ENCODE peak calls at places on chromosomes 3 and 15, in five cellular contexts. D is upper lobe of left lung, K is K562, I is spleen, S is GM12878. A is an unnamed sample.

GRCh38 chr15:81197255-81197630 is 564 bp downstream of the IL16 start:
- DNase-seq in D (no peak), K (no peak), I (no peak), S (no peak), A (no peak)

GRCh38 chr3:23198801-23199200 is 4.3 kb upstream of the UBE2E2 start:
- DNase-seq in D (no peak), K (no peak), I (no peak), S (no peak), A (no peak)

GRCh38 chr15:79593119-79593869 is 161.2 kb downstream of the MINAR1 start:
- DNase-seq in D (no peak), K (peak), I (no peak), S (no peak), A (no peak)

GRCh38 chr3:51978143-51978502 is 3.3 kb downstream of the ABHD14A start:
- DNase-seq in D (no peak), K (no peak), I (no peak), S (no peak), A (no peak)

GRCh38 chr3:124322966-124323365 is 331.0 kb upstream of the ROPN1 start:
- DNase-seq in D (no peak), K (no peak), I (no peak), S (no peak), A (no peak)

GRCh38 chr3:11705049-11705448 is 61.3 kb upstream of the VGLL4 start:
- DNase-seq in D (peak), K (peak), I (peak), S (no peak), A (no peak)

GRCh38 chr3:36060950-36061349 is 319.4 kb upstream of the STAC start:
- DNase-seq in D (no peak), K (no peak), I (no peak), S (no peak), A (no peak)

GRCh38 chr3:187281191-187281714 is 10.3 kb downstream of the MASP1 start:
- DNase-seq in D (no peak), K (no peak), I (no peak), S (no peak), A (no peak)

GRCh38 chr3:42892807-42893206 is 13.1 kb upstream of the ZNF662 start:
- DNase-seq in D (no peak), K (no peak), I (no peak), S (no peak), A (no peak)

GRCh38 chr15:75673426-75674247 is 25.9 kb downstream of the SNX33 start:
- DNase-seq in D (no peak), K (no peak), I (no peak), S (no peak), A (peak)

GRCh38 chr15:29795610-29796009 is 26.7 kb downstream of the TJP1 start:
- DNase-seq in D (no peak), K (no peak), I (no peak), S (no peak), A (no peak)

GRCh38 chr3:30631237-30631961 is 25.0 kb downstream of the TGFBR2 start:
- DNase-seq in D (no peak), K (no peak), I (no peak), S (no peak), A (no peak)

GRCh38 chr3:82707035-82707434 is 945.6 kb upstream of the GBE1 start:
- DNase-seq in D (no peak), K (no peak), I (no peak), S (no peak), A (peak)

GRCh38 chr3:55431041-55431440 is 56.1 kb downstream of the WNT5A start:
- DNase-seq in D (no peak), K (no peak), I (no peak), S (no peak), A (no peak)

GRCh38 chr15:63559753-63560152 is 37.4 kb upstream of the FBXL22 start:
- DNase-seq in D (no peak), K (no peak), I (no peak), S (no peak), A (no peak)

GRCh38 chr15:93424131-93424530 is 335.1 kb upstream of the RGMA start:
- DNase-seq in D (peak), K (no peak), I (no peak), S (no peak), A (no peak)

GRCh38 chr3:88167704-88168103 is 17.9 kb downstream of the C3orf38 start:
- DNase-seq in D (no peak), K (no peak), I (no peak), S (no peak), A (no peak)

GRCh38 chr3:53162672-53163458 is 1.9 kb downstream of the PRKCD start:
- DNase-seq in D (no peak), K (peak), I (peak), S (no peak), A (no peak)

GRCh38 chr3:130737622-130738021 is 9.0 kb downstream of the PIK3R4 start:
- DNase-seq in D (no peak), K (no peak), I (no peak), S (no peak), A (no peak)

GRCh38 chr15:39969871-39970270 is 36.0 kb downstream of the EIF2AK4 start:
- DNase-seq in D (no peak), K (no peak), I (no peak), S (no peak), A (peak)

GRCh38 chr3:46632792-46633191 is 20.5 kb downstream of the FAM240A start:
- DNase-seq in D (no peak), K (no peak), I (no peak), S (no peak), A (no peak)

GRCh38 chr15:36428102-36428845 is 151.2 kb upstream of the CDIN1 start:
- DNase-seq in D (no peak), K (peak), I (no peak), S (no peak), A (no peak)

GRCh38 chr3:18127181-18127863 is 297.8 kb downstream of the SATB1 start:
- DNase-seq in D (no peak), K (no peak), I (no peak), S (peak), A (no peak)

DNA sequence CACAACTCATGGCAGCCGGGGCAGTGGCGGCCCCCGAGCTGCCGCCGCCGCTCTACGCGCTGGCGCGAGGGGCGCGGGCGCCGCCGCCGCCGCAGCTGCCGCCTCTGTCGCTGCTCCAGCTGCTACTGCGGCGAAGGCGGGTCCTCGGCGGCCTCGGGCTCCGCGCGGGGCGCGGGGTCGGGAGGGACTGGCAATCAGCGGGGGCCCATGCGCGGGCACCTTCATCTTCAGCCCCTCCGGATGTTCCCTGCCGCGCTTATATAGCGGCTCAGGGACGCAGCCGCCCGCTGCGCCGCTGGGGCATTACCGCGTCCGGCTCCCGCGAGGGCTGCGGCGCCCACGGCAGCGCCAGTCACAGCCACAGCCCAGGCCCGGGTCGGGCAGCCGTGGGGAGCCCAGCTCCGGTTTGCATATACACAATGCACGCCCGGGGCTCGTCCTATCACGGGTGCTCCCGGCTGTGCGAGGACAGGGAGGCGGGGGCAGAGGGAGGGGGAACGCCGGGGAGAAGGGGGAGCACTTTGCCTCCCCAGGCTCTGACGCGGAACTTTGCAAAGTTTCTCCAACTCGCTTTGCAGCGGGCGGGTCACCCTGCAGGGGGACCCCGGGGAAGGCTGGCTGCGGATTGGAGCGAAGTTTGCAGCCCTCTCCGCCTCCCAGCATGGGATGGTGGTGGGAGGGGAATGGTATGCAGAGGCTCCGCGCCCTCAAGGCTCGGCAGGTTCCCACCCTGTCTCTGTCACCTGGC is at the start of gene VGLL3:
- DNase-seq in D (peak), K (no peak), I (peak), S (no peak), A (peak)
- TF ChIP-seq POLR2A in D (peak), K (no peak), I (no peak), S (no peak), A (peak)

GRCh38 chr3:95123104-95123503 is 1060.2 kb downstream of the NSUN3 start:
- DNase-seq in D (no peak), K (no peak), I (no peak), S (no peak), A (no peak)
- H3K27ac ChIP-seq in D (no peak), K (no peak), I (no peak), S (no peak), A (no peak)

GRCh38 chr3:71502066-71502465 is 81.5 kb downstream of the FOXP1 start:
- DNase-seq in D (peak), K (no peak), I (no peak), S (no peak), A (no peak)
- TF ChIP-seq POLR2A in D (no peak), K (no peak), I (no peak), S (no peak), A (no peak)

GRCh38 chr3:122692674-122693073 is 12.0 kb downstream of the PARP14 start:
- DNase-seq in D (no peak), K (no peak), I (no peak), S (no peak), A (no peak)
- H3K27ac ChIP-seq in D (no peak), K (no peak), I (peak), S (no peak), A (no peak)

DNA sequence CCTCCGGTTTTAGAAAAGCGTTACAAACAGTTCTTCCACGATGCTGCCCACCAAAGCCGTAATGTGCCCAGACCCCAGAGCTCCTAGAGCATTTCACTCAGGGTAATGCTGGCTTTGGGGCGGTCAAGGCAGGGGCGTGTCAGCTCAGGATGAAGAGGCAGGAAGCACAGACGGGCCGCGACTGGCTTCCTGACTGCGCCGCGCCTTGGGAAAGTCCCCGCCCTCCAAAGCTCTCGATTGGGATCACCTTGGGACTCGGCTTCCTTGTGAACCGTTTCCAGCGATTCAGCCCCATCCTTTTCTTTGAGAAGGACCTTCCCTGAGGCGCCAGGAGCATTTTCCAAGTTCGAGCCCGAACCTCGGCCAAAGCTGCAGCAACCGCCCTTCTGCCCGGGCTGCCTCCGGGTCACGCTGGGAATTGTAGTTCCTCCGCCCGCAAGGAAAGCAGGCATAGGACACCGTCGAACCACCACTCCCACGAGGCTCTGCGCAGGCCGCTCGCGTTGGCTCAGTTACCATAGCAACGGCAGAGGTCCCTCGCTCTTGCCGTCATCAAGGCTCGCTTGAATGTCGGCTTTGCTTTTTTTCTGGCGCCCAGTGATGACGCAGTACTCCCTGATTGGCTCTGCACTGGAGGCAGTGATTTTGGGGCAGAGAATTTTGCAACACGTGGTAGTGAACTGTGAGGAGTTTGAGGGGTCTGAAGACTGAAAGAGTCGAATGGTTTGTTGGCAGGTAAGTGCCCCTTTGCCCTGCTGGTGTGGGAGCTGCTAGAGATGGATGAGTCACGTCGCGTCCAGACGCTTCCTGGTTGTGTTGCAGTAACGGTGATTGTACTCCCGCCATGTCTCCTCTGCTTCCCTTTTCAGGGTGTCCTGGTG is at the start of the genes CCDC191 and QTRT2:
- DNase-seq in D (peak), K (peak), I (peak), S (peak), A (peak)
- TF ChIP-seq POLR2A in D (no peak), K (peak), I (no peak), S (peak), A (no peak)

GRCh38 chr3:25782636-25782937 is 656 bp downstream of the NGLY1 start:
- DNase-seq in D (no peak), K (no peak), I (no peak), S (no peak), A (no peak)
- H3K27ac ChIP-seq in D (peak), K (peak), I (peak), S (peak), A (peak)

DNA sequence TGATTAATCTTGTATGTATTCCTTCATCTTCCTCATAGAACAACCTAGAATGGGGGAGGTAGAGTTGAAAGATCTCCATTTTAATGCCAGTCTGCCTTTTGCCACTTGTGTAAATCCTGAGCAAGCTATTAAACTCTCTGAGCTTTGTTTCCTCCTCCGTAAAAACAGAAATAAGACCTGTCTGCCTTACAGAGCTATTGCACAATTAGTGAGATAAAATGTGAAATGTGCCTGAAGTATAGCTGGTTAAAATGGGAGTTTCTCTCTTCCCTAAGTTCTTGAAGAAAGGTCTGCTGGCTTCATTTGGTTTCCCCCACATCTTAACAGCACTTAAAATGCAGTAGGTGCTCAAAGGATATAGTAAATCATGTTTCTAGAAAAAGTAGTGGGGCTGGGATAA is 19.0 kb downstream of the ALDH1A2 start:
- DNase-seq in D (no peak), K (no peak), I (no peak), S (no peak), A (no peak)
- TF ChIP-seq POLR2A in D (no peak), K (no peak), I (no peak), S (no peak), A (no peak)

GRCh38 chr15:54150255-54150654 is 172.0 kb downstream of the UNC13C start:
- DNase-seq in D (no peak), K (no peak), I (no peak), S (peak), A (no peak)
- H3K27ac ChIP-seq in D (no peak), K (no peak), I (no peak), S (no peak), A (no peak)

GRCh38 chr15:82566690-82567089 is 26.4 kb upstream of the RPS17 start:
- DNase-seq in D (no peak), K (peak), I (no peak), S (no peak), A (no peak)
- TF ChIP-seq POLR2A in D (no peak), K (no peak), I (no peak), S (no peak), A (no peak)